ENCODE peak calls at places on chromosome 2, in six cellular contexts. C is neuronal stem cell, U is BE2C, N is IMR-90, K is HFF-Myc, X is RWPE2. S is an unnamed sample.

GRCh38 chr2:180077295-180077906 is 70.3 kb upstream of the CWC22 start:
- DNase-seq in X (no peak), U (no peak), N (peak), C (peak), K (no peak), S (peak)

GRCh38 chr2:241811209-241811951 is 2.4 kb downstream of the NEU4 start:
- DNase-seq in N (no peak), C (no peak), K (no peak), U (no peak), X (no peak), S (no peak)

GRCh38 chr2:66862871-66863650 is 428.1 kb downstream of the MEIS1 start:
- DNase-seq in C (no peak), N (peak), X (no peak), K (no peak), U (no peak), S (peak)

GRCh38 chr2:28981016-28981441 is at the start of gene TOGARAM2:
- DNase-seq in N (peak), C (no peak), K (no peak), X (no peak), U (no peak), S (peak)

GRCh38 chr2:42288811-42289210 is 72.2 kb downstream of the COX7A2L start:
- DNase-seq in U (no peak), C (no peak), X (no peak), N (no peak), K (no peak), S (no peak)

GRCh38 chr2:53942280-53942679 is 28.5 kb downstream of the PSME4 start:
- DNase-seq in U (no peak), X (no peak), N (no peak), K (no peak), C (no peak), S (no peak)

GRCh38 chr2:226227341-226227740 is 572.3 kb downstream of the IRS1 start:
- DNase-seq in K (no peak), C (no peak), X (no peak), N (peak), U (no peak), S (peak)

GRCh38 chr2:240628507-240629418 is 3.5 kb downstream of the GPR35 start:
- DNase-seq in K (no peak), N (no peak), X (no peak), U (no peak), C (no peak), S (no peak)

GRCh38 chr2:231017250-231017636 is 20.1 kb upstream of the C2orf72 start:
- DNase-seq in C (no peak), K (no peak), U (peak), N (no peak), X (no peak), S (no peak)

GRCh38 chr2:231991664-231992063 is 30.2 kb downstream of the DIS3L2 start:
- DNase-seq in U (no peak), K (no peak), X (no peak), C (no peak), N (peak), S (no peak)

GRCh38 chr2:235345745-235346144 is 148.1 kb upstream of the AGAP1 start:
- DNase-seq in U (no peak), K (no peak), C (no peak), N (no peak), X (no peak), S (no peak)

GRCh38 chr2:109238580-109238979 is 109.6 kb downstream of the SH3RF3 start:
- DNase-seq in K (no peak), U (no peak), C (no peak), N (peak), X (peak), S (peak)

GRCh38 chr2:182672471-182673165 is 43.4 kb upstream of the DNAJC10 start:
- DNase-seq in K (peak), N (peak), C (no peak), U (no peak), X (no peak), S (peak)

GRCh38 chr2:63544017-63544627 is 44.2 kb downstream of the WDPCP start:
- DNase-seq in X (no peak), C (no peak), K (no peak), U (no peak), N (peak), S (peak)

GRCh38 chr2:47043142-47043890 is 111.8 kb downstream of the STPG4 start:
- DNase-seq in C (no peak), U (peak), K (peak), N (peak), X (peak), S (peak)

GRCh38 chr2:213640742-213641425 is 356.6 kb downstream of the SPAG16 start:
- DNase-seq in C (no peak), N (no peak), U (no peak), X (no peak), K (no peak), S (no peak)

GRCh38 chr2:112784199-112785189 is at the start of gene IL1A:
- DNase-seq in X (no peak), C (peak), K (no peak), N (peak), U (no peak), S (peak)

GRCh38 chr2:119216994-119217393 is 6.6 kb upstream of the STEAP3 start:
- DNase-seq in X (no peak), N (no peak), C (no peak), U (no peak), K (no peak), S (no peak)

GRCh38 chr2:196696423-196697073 is 57.0 kb downstream of the CCDC150 start:
- DNase-seq in N (peak), X (no peak), C (no peak), K (peak), U (peak), S (peak)

GRCh38 chr2:170323743-170324142 is 145.8 kb downstream of the MYO3B start:
- DNase-seq in U (no peak), K (no peak), X (no peak), C (no peak), N (no peak), S (no peak)

GRCh38 chr2:240213476-240214391 is 73.3 kb upstream of the OTOS start:
- DNase-seq in U (no peak), N (no peak), K (no peak), C (no peak), X (no peak), S (no peak)

GRCh38 chr2:216516730-216517350 is 18.2 kb downstream of the RPL37A start:
- DNase-seq in N (peak), C (no peak), U (no peak), X (no peak), K (no peak), S (peak)

GRCh38 chr2:170744248-170745002 is 25.8 kb upstream of the ERICH2 start:
- DNase-seq in K (no peak), X (peak), U (no peak), C (no peak), N (no peak), S (peak)

GRCh38 chr2:182816856-182817255 is 49.6 kb downstream of the FRZB start:
- DNase-seq in X (no peak), N (peak), U (no peak), K (no peak), C (no peak), S (peak)

GRCh38 chr2:180790891-180791290 is 189.5 kb upstream of the UBE2E3 start:
- DNase-seq in X (no peak), N (peak), K (no peak), C (no peak), U (no peak), S (peak)

GRCh38 chr2:189210250-189211075 is 30.9 kb upstream of the COL5A2 start:
- DNase-seq in X (no peak), N (peak), C (no peak), K (peak), U (no peak), S (peak)

GRCh38 chr2:69345434-69345833 is 41.6 kb downstream of the GFPT1 start:
- DNase-seq in X (no peak), C (no peak), U (no peak), N (no peak), K (no peak), S (no peak)

GRCh38 chr2:97995026-97995733 is 568 bp downstream of the TMEM131 start:
- DNase-seq in C (peak), N (peak), X (no peak), K (no peak), U (no peak), S (peak)

GRCh38 chr2:158391876-158392275 is 64.7 kb downstream of the CCDC148 start:
- DNase-seq in K (no peak), X (no peak), N (peak), U (no peak), C (no peak), S (no peak)

GRCh38 chr2:71471276-71471675 is 17.9 kb downstream of the DYSF start:
- DNase-seq in N (peak), U (no peak), K (no peak), C (no peak), X (no peak), S (no peak)

GRCh38 chr2:71472019-71472418 is 18.7 kb downstream of the DYSF start:
- DNase-seq in N (no peak), K (no peak), U (no peak), X (no peak), C (no peak), S (no peak)

GRCh38 chr2:71468279-71469015 is 15.1 kb downstream of the DYSF start:
- DNase-seq in X (no peak), U (no peak), C (no peak), N (no peak), K (no peak), S (no peak)

GRCh38 chr2:71467180-71467815 is 13.9 kb downstream of the DYSF start:
- DNase-seq in N (no peak), K (no peak), C (no peak), X (no peak), U (no peak), S (no peak)

DNA sequence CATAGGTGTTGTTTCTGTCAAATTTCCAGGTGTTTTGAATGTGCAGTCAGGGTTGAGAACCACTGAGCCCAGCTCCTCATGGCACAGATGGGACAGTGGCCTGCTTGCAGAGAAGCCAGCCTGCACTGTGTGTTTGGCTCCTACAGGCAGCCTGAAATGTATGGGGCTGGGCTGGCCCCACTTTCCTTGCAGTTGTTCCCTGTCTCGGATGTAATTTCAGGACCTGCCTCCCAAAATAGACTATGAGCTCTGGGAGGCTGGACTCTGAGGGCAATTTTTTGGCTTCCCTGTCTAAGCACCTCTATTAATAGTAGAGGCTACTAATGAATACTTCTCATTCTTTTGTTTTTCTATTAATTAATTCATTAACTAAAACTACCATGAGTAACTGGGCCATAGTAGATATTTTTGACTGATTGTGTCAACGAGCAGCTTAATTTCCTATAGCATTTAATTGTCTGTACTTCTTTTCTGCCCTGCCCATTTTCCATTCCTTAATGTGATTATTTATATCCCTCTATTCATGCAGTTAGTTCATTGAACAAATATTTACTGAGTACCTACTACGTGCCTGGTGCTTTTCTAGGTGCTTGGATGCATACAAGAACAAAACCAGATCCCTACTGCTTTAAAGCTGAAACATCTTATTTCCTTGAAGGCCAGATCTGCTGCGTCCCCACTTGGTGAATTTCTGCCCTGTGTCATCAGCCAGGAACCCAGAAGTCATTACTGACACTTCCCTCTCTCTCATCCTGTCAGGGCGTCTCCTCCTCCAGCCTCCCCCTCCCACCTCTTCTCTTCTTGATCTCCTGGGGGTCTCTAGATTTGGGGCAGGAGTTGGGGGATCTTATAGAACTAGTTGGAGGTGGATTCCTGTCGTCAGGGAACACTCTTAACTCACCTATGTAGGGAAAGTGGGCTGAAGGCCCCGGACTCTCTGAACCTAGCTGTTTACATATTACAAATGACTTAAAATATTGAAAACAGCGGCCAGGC is 16.3 kb downstream of the DYSF start:
- DNase-seq in U (no peak), X (no peak), N (no peak), K (no peak), C (no peak), S (no peak)
- H3K4me3 ChIP-seq in U (no peak), X (no peak), N (no peak), K (no peak), C (no peak), S (no peak)

GRCh38 chr2:86790828-86791561 is at the start of gene CD8A:
- DNase-seq in K (no peak), U (no peak), N (peak), X (no peak), C (no peak), S (peak)
- H3K4me3 ChIP-seq in K (no peak), U (no peak), N (no peak), X (no peak), C (peak), S (no peak)

GRCh38 chr2:31946838-31947237 is 64.0 kb downstream of the MEMO1 start:
- DNase-seq in N (no peak), K (no peak), C (no peak), U (no peak), X (no peak), S (no peak)
- H3K4me3 ChIP-seq in N (no peak), K (no peak), C (no peak), U (no peak), X (no peak), S (no peak)

GRCh38 chr2:202002381-202002780 is 31.3 kb upstream of the FZD7 start:
- DNase-seq in X (no peak), N (no peak), K (no peak), C (no peak), U (no peak), S (no peak)
- H3K4me3 ChIP-seq in X (no peak), N (no peak), K (no peak), C (no peak), U (no peak), S (no peak)

GRCh38 chr2:1540481-1540880 is 127.2 kb downstream of the TPO start:
- DNase-seq in C (no peak), X (no peak), N (no peak), K (no peak), U (no peak), S (no peak)
- H3K4me3 ChIP-seq in C (no peak), X (no peak), N (no peak), K (no peak), U (no peak), S (no peak)

DNA sequence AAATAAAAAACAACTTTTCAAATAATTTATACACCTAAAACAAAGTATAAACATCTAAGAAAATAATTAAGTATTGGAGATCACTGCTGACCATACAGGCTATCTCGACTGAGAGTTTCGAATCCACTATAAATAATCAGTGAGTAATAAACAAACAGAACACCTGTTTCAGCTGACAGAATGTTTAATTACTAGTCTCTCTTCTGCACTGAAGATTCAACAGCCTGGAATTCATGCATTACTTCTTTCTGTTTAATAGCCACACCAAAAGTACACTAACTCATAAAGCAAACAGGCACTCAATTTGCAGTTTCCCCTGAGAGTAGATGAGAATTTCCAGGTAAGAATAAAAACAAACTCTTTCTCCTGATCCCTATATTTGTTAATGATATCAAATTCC is 138.5 kb downstream of the RBMS1 start:
- DNase-seq in X (no peak), U (no peak), C (no peak), K (no peak), N (no peak), S (no peak)
- H3K4me3 ChIP-seq in X (no peak), U (no peak), C (no peak), K (no peak), N (no peak), S (no peak)

S was measured in foreskin fibroblast.